ENCODE peak calls at places on chromosomes 16 and 17, in eight cellular contexts. One of them, this sample, is unnamed.

GRCh38 chr16:685967-686366 is 1.8 kb upstream of the JMJD8 start:
- DNase-seq in activated CD4-positive, alpha-beta T cell treated with anti-CD3 and anti-CD28 coated beads, Interleukin-2, amount 50 U/mL, for 4 hours: no peak
- DNase-seq in cerebellum: no peak
- DNase-seq in T-helper 1 cell: no peak
- DNase-seq in AG09319: no peak
- DNase-seq in activated T-helper 9 cell treated with anti-CD3 and anti-CD28 coated beads, Interleukin-2, amount 50 U/mL, for 16 hours: no peak
- DNase-seq in anterior cingulate cortex: no peak
- DNase-seq in activated naive CD8-positive, alpha-beta T cell treated with anti-CD3 and anti-CD28 coated beads for 36 hours: no peak
- DNase-seq in this sample: no peak

GRCh38 chr16:66616169-66616568 is 11.7 kb downstream of the CMTM3 start:
- DNase-seq in cerebellum: no peak
- DNase-seq in AG09319: no peak
- DNase-seq in anterior cingulate cortex: no peak
- DNase-seq in activated naive CD8-positive, alpha-beta T cell treated with anti-CD3 and anti-CD28 coated beads for 36 hours: no peak
- DNase-seq in T-helper 1 cell: no peak
- DNase-seq in activated CD4-positive, alpha-beta T cell treated with anti-CD3 and anti-CD28 coated beads, Interleukin-2, amount 50 U/mL, for 4 hours: no peak
- DNase-seq in activated T-helper 9 cell treated with anti-CD3 and anti-CD28 coated beads, Interleukin-2, amount 50 U/mL, for 16 hours: no peak
- DNase-seq in this sample: no peak

GRCh38 chr16:89918453-89919347 is at the start of gene MC1R:
- DNase-seq in activated T-helper 9 cell treated with anti-CD3 and anti-CD28 coated beads, Interleukin-2, amount 50 U/mL, for 16 hours: no peak
- DNase-seq in AG09319: no peak
- DNase-seq in T-helper 1 cell: no peak
- DNase-seq in anterior cingulate cortex: no peak
- DNase-seq in activated CD4-positive, alpha-beta T cell treated with anti-CD3 and anti-CD28 coated beads, Interleukin-2, amount 50 U/mL, for 4 hours: no peak
- DNase-seq in activated naive CD8-positive, alpha-beta T cell treated with anti-CD3 and anti-CD28 coated beads for 36 hours: peak
- DNase-seq in cerebellum: no peak
- DNase-seq in this sample: no peak

GRCh38 chr16:89953671-89954406 is 5.3 kb downstream of the DEF8 start:
- DNase-seq in cerebellum: no peak
- DNase-seq in AG09319: no peak
- DNase-seq in T-helper 1 cell: no peak
- DNase-seq in activated T-helper 9 cell treated with anti-CD3 and anti-CD28 coated beads, Interleukin-2, amount 50 U/mL, for 16 hours: no peak
- DNase-seq in activated CD4-positive, alpha-beta T cell treated with anti-CD3 and anti-CD28 coated beads, Interleukin-2, amount 50 U/mL, for 4 hours: no peak
- DNase-seq in anterior cingulate cortex: no peak
- DNase-seq in activated naive CD8-positive, alpha-beta T cell treated with anti-CD3 and anti-CD28 coated beads for 36 hours: no peak
- DNase-seq in this sample: no peak

GRCh38 chr16:8956265-8957060 is 7.2 kb downstream of the USP7 start:
- DNase-seq in AG09319: no peak
- DNase-seq in cerebellum: no peak
- DNase-seq in activated T-helper 9 cell treated with anti-CD3 and anti-CD28 coated beads, Interleukin-2, amount 50 U/mL, for 16 hours: no peak
- DNase-seq in anterior cingulate cortex: no peak
- DNase-seq in activated naive CD8-positive, alpha-beta T cell treated with anti-CD3 and anti-CD28 coated beads for 36 hours: no peak
- DNase-seq in activated CD4-positive, alpha-beta T cell treated with anti-CD3 and anti-CD28 coated beads, Interleukin-2, amount 50 U/mL, for 4 hours: no peak
- DNase-seq in T-helper 1 cell: no peak
- DNase-seq in this sample: no peak

GRCh38 chr17:45975640-45976295 is 23.3 kb upstream of the STH start:
- DNase-seq in AG09319: no peak
- DNase-seq in T-helper 1 cell: no peak
- DNase-seq in anterior cingulate cortex: no peak
- DNase-seq in activated naive CD8-positive, alpha-beta T cell treated with anti-CD3 and anti-CD28 coated beads for 36 hours: no peak
- DNase-seq in cerebellum: no peak
- DNase-seq in activated T-helper 9 cell treated with anti-CD3 and anti-CD28 coated beads, Interleukin-2, amount 50 U/mL, for 16 hours: no peak
- DNase-seq in activated CD4-positive, alpha-beta T cell treated with anti-CD3 and anti-CD28 coated beads, Interleukin-2, amount 50 U/mL, for 4 hours: no peak
- DNase-seq in this sample: no peak

GRCh38 chr17:76598004-76598439 is 12.4 kb upstream of the ST6GALNAC2 start:
- DNase-seq in activated naive CD8-positive, alpha-beta T cell treated with anti-CD3 and anti-CD28 coated beads for 36 hours: no peak
- DNase-seq in cerebellum: no peak
- DNase-seq in activated T-helper 9 cell treated with anti-CD3 and anti-CD28 coated beads, Interleukin-2, amount 50 U/mL, for 16 hours: no peak
- DNase-seq in T-helper 1 cell: no peak
- DNase-seq in AG09319: no peak
- DNase-seq in anterior cingulate cortex: no peak
- DNase-seq in activated CD4-positive, alpha-beta T cell treated with anti-CD3 and anti-CD28 coated beads, Interleukin-2, amount 50 U/mL, for 4 hours: no peak
- DNase-seq in this sample: peak

GRCh38 chr16:67917852-67918236 is 13.8 kb downstream of the CTRL start:
- DNase-seq in anterior cingulate cortex: no peak
- DNase-seq in AG09319: no peak
- DNase-seq in activated T-helper 9 cell treated with anti-CD3 and anti-CD28 coated beads, Interleukin-2, amount 50 U/mL, for 16 hours: no peak
- DNase-seq in activated CD4-positive, alpha-beta T cell treated with anti-CD3 and anti-CD28 coated beads, Interleukin-2, amount 50 U/mL, for 4 hours: no peak
- DNase-seq in T-helper 1 cell: peak
- DNase-seq in cerebellum: no peak
- DNase-seq in activated naive CD8-positive, alpha-beta T cell treated with anti-CD3 and anti-CD28 coated beads for 36 hours: peak
- DNase-seq in this sample: no peak

GRCh38 chr17:44187131-44187899 is 543 bp downstream of the TMUB2 start:
- DNase-seq in AG09319: no peak
- DNase-seq in cerebellum: no peak
- DNase-seq in T-helper 1 cell: peak
- DNase-seq in activated CD4-positive, alpha-beta T cell treated with anti-CD3 and anti-CD28 coated beads, Interleukin-2, amount 50 U/mL, for 4 hours: no peak
- DNase-seq in activated naive CD8-positive, alpha-beta T cell treated with anti-CD3 and anti-CD28 coated beads for 36 hours: no peak
- DNase-seq in anterior cingulate cortex: no peak
- DNase-seq in activated T-helper 9 cell treated with anti-CD3 and anti-CD28 coated beads, Interleukin-2, amount 50 U/mL, for 16 hours: no peak
- DNase-seq in this sample: no peak

GRCh38 chr16:65744401-65744800 is 622.1 kb upstream of the CDH5 start:
- DNase-seq in activated T-helper 9 cell treated with anti-CD3 and anti-CD28 coated beads, Interleukin-2, amount 50 U/mL, for 16 hours: no peak
- DNase-seq in activated naive CD8-positive, alpha-beta T cell treated with anti-CD3 and anti-CD28 coated beads for 36 hours: no peak
- DNase-seq in AG09319: no peak
- DNase-seq in activated CD4-positive, alpha-beta T cell treated with anti-CD3 and anti-CD28 coated beads, Interleukin-2, amount 50 U/mL, for 4 hours: no peak
- DNase-seq in anterior cingulate cortex: no peak
- DNase-seq in cerebellum: no peak
- DNase-seq in T-helper 1 cell: no peak
- DNase-seq in this sample: no peak

GRCh38 chr16:19805459-19806160 is 79.0 kb downstream of the GPRC5B start:
- DNase-seq in activated T-helper 9 cell treated with anti-CD3 and anti-CD28 coated beads, Interleukin-2, amount 50 U/mL, for 16 hours: no peak
- DNase-seq in cerebellum: no peak
- DNase-seq in activated CD4-positive, alpha-beta T cell treated with anti-CD3 and anti-CD28 coated beads, Interleukin-2, amount 50 U/mL, for 4 hours: no peak
- DNase-seq in activated naive CD8-positive, alpha-beta T cell treated with anti-CD3 and anti-CD28 coated beads for 36 hours: no peak
- DNase-seq in T-helper 1 cell: no peak
- DNase-seq in AG09319: no peak
- DNase-seq in anterior cingulate cortex: no peak
- DNase-seq in this sample: no peak

GRCh38 chr16:23514381-23515152 is 4.3 kb upstream of the GGA2 start:
- DNase-seq in cerebellum: no peak
- DNase-seq in anterior cingulate cortex: no peak
- DNase-seq in T-helper 1 cell: peak
- DNase-seq in activated naive CD8-positive, alpha-beta T cell treated with anti-CD3 and anti-CD28 coated beads for 36 hours: peak
- DNase-seq in AG09319: no peak
- DNase-seq in activated T-helper 9 cell treated with anti-CD3 and anti-CD28 coated beads, Interleukin-2, amount 50 U/mL, for 16 hours: no peak
- DNase-seq in activated CD4-positive, alpha-beta T cell treated with anti-CD3 and anti-CD28 coated beads, Interleukin-2, amount 50 U/mL, for 4 hours: no peak
- DNase-seq in this sample: no peak

GRCh38 chr17:29215717-29216116 is 30.9 kb upstream of the CRYBA1 start:
- DNase-seq in T-helper 1 cell: no peak
- DNase-seq in activated naive CD8-positive, alpha-beta T cell treated with anti-CD3 and anti-CD28 coated beads for 36 hours: no peak
- DNase-seq in activated CD4-positive, alpha-beta T cell treated with anti-CD3 and anti-CD28 coated beads, Interleukin-2, amount 50 U/mL, for 4 hours: no peak
- DNase-seq in anterior cingulate cortex: no peak
- DNase-seq in AG09319: no peak
- DNase-seq in activated T-helper 9 cell treated with anti-CD3 and anti-CD28 coated beads, Interleukin-2, amount 50 U/mL, for 16 hours: no peak
- DNase-seq in cerebellum: no peak
- DNase-seq in this sample: no peak

GRCh38 chr17:63476494-63476856 is 386 bp upstream of the ACE start:
- DNase-seq in cerebellum: no peak
- DNase-seq in activated CD4-positive, alpha-beta T cell treated with anti-CD3 and anti-CD28 coated beads, Interleukin-2, amount 50 U/mL, for 4 hours: no peak
- DNase-seq in activated T-helper 9 cell treated with anti-CD3 and anti-CD28 coated beads, Interleukin-2, amount 50 U/mL, for 16 hours: no peak
- DNase-seq in AG09319: no peak
- DNase-seq in anterior cingulate cortex: no peak
- DNase-seq in T-helper 1 cell: no peak
- DNase-seq in activated naive CD8-positive, alpha-beta T cell treated with anti-CD3 and anti-CD28 coated beads for 36 hours: no peak
- DNase-seq in this sample: no peak

GRCh38 chr16:1946495-1947368 is 3.7 kb upstream of the MSRB1 start:
- DNase-seq in activated naive CD8-positive, alpha-beta T cell treated with anti-CD3 and anti-CD28 coated beads for 36 hours: no peak
- DNase-seq in AG09319: no peak
- DNase-seq in activated CD4-positive, alpha-beta T cell treated with anti-CD3 and anti-CD28 coated beads, Interleukin-2, amount 50 U/mL, for 4 hours: no peak
- DNase-seq in anterior cingulate cortex: no peak
- DNase-seq in activated T-helper 9 cell treated with anti-CD3 and anti-CD28 coated beads, Interleukin-2, amount 50 U/mL, for 16 hours: no peak
- DNase-seq in T-helper 1 cell: no peak
- DNase-seq in cerebellum: no peak
- DNase-seq in this sample: no peak

GRCh38 chr16:84851192-84852127 is 31.7 kb downstream of the CRISPLD2 start:
- DNase-seq in cerebellum: peak
- DNase-seq in T-helper 1 cell: no peak
- DNase-seq in anterior cingulate cortex: no peak
- DNase-seq in activated T-helper 9 cell treated with anti-CD3 and anti-CD28 coated beads, Interleukin-2, amount 50 U/mL, for 16 hours: no peak
- DNase-seq in AG09319: peak
- DNase-seq in activated CD4-positive, alpha-beta T cell treated with anti-CD3 and anti-CD28 coated beads, Interleukin-2, amount 50 U/mL, for 4 hours: no peak
- DNase-seq in activated naive CD8-positive, alpha-beta T cell treated with anti-CD3 and anti-CD28 coated beads for 36 hours: no peak
- DNase-seq in this sample: no peak

GRCh38 chr16:85205747-85206471 is 93.6 kb upstream of the CIBAR2 start:
- DNase-seq in T-helper 1 cell: no peak
- DNase-seq in cerebellum: peak
- DNase-seq in AG09319: no peak
- DNase-seq in activated naive CD8-positive, alpha-beta T cell treated with anti-CD3 and anti-CD28 coated beads for 36 hours: no peak
- DNase-seq in anterior cingulate cortex: no peak
- DNase-seq in activated CD4-positive, alpha-beta T cell treated with anti-CD3 and anti-CD28 coated beads, Interleukin-2, amount 50 U/mL, for 4 hours: no peak
- DNase-seq in activated T-helper 9 cell treated with anti-CD3 and anti-CD28 coated beads, Interleukin-2, amount 50 U/mL, for 16 hours: no peak
- DNase-seq in this sample: no peak

GRCh38 chr17:67770539-67770938 is 52.8 kb downstream of the NOL11 start:
- DNase-seq in activated CD4-positive, alpha-beta T cell treated with anti-CD3 and anti-CD28 coated beads, Interleukin-2, amount 50 U/mL, for 4 hours: no peak
- DNase-seq in cerebellum: no peak
- DNase-seq in AG09319: no peak
- DNase-seq in activated naive CD8-positive, alpha-beta T cell treated with anti-CD3 and anti-CD28 coated beads for 36 hours: no peak
- DNase-seq in activated T-helper 9 cell treated with anti-CD3 and anti-CD28 coated beads, Interleukin-2, amount 50 U/mL, for 16 hours: no peak
- DNase-seq in anterior cingulate cortex: no peak
- DNase-seq in T-helper 1 cell: no peak
- DNase-seq in this sample: no peak

GRCh38 chr16:66212426-66212825 is 154.1 kb upstream of the CDH5 start:
- DNase-seq in activated CD4-positive, alpha-beta T cell treated with anti-CD3 and anti-CD28 coated beads, Interleukin-2, amount 50 U/mL, for 4 hours: no peak
- DNase-seq in cerebellum: no peak
- DNase-seq in anterior cingulate cortex: no peak
- DNase-seq in activated naive CD8-positive, alpha-beta T cell treated with anti-CD3 and anti-CD28 coated beads for 36 hours: no peak
- DNase-seq in activated T-helper 9 cell treated with anti-CD3 and anti-CD28 coated beads, Interleukin-2, amount 50 U/mL, for 16 hours: no peak
- DNase-seq in AG09319: no peak
- DNase-seq in T-helper 1 cell: no peak
- DNase-seq in this sample: no peak

GRCh38 chr17:2853111-2853721 is 57.0 kb downstream of the RAP1GAP2 start:
- DNase-seq in T-helper 1 cell: no peak
- DNase-seq in activated T-helper 9 cell treated with anti-CD3 and anti-CD28 coated beads, Interleukin-2, amount 50 U/mL, for 16 hours: peak
- DNase-seq in activated CD4-positive, alpha-beta T cell treated with anti-CD3 and anti-CD28 coated beads, Interleukin-2, amount 50 U/mL, for 4 hours: peak
- DNase-seq in anterior cingulate cortex: no peak
- DNase-seq in activated naive CD8-positive, alpha-beta T cell treated with anti-CD3 and anti-CD28 coated beads for 36 hours: peak
- DNase-seq in cerebellum: peak
- DNase-seq in AG09319: no peak
- DNase-seq in this sample: no peak

GRCh38 chr17:73998246-73999220 is 204.9 kb upstream of the RPL38 start:
- DNase-seq in cerebellum: no peak
- DNase-seq in activated T-helper 9 cell treated with anti-CD3 and anti-CD28 coated beads, Interleukin-2, amount 50 U/mL, for 16 hours: peak
- DNase-seq in anterior cingulate cortex: peak
- DNase-seq in AG09319: no peak
- DNase-seq in activated CD4-positive, alpha-beta T cell treated with anti-CD3 and anti-CD28 coated beads, Interleukin-2, amount 50 U/mL, for 4 hours: peak
- DNase-seq in activated naive CD8-positive, alpha-beta T cell treated with anti-CD3 and anti-CD28 coated beads for 36 hours: peak
- DNase-seq in T-helper 1 cell: peak
- DNase-seq in this sample: no peak

GRCh38 chr16:66135838-66136237 is 230.7 kb upstream of the CDH5 start:
- DNase-seq in anterior cingulate cortex: no peak
- DNase-seq in activated naive CD8-positive, alpha-beta T cell treated with anti-CD3 and anti-CD28 coated beads for 36 hours: no peak
- DNase-seq in AG09319: no peak
- DNase-seq in activated T-helper 9 cell treated with anti-CD3 and anti-CD28 coated beads, Interleukin-2, amount 50 U/mL, for 16 hours: no peak
- DNase-seq in cerebellum: no peak
- DNase-seq in T-helper 1 cell: no peak
- DNase-seq in activated CD4-positive, alpha-beta T cell treated with anti-CD3 and anti-CD28 coated beads, Interleukin-2, amount 50 U/mL, for 4 hours: no peak
- DNase-seq in this sample: no peak

GRCh38 chr16:66512589-66513404 is 37.1 kb downstream of the TK2 start:
- DNase-seq in anterior cingulate cortex: no peak
- DNase-seq in activated naive CD8-positive, alpha-beta T cell treated with anti-CD3 and anti-CD28 coated beads for 36 hours: no peak
- DNase-seq in activated CD4-positive, alpha-beta T cell treated with anti-CD3 and anti-CD28 coated beads, Interleukin-2, amount 50 U/mL, for 4 hours: no peak
- DNase-seq in AG09319: no peak
- DNase-seq in T-helper 1 cell: no peak
- DNase-seq in cerebellum: no peak
- DNase-seq in activated T-helper 9 cell treated with anti-CD3 and anti-CD28 coated beads, Interleukin-2, amount 50 U/mL, for 16 hours: no peak
- DNase-seq in this sample: no peak

GRCh38 chr17:2060681-2061440 is 6.0 kb downstream of the HIC1 start:
- DNase-seq in activated T-helper 9 cell treated with anti-CD3 and anti-CD28 coated beads, Interleukin-2, amount 50 U/mL, for 16 hours: no peak
- DNase-seq in activated naive CD8-positive, alpha-beta T cell treated with anti-CD3 and anti-CD28 coated beads for 36 hours: no peak
- DNase-seq in activated CD4-positive, alpha-beta T cell treated with anti-CD3 and anti-CD28 coated beads, Interleukin-2, amount 50 U/mL, for 4 hours: no peak
- DNase-seq in anterior cingulate cortex: no peak
- DNase-seq in cerebellum: no peak
- DNase-seq in AG09319: no peak
- DNase-seq in T-helper 1 cell: no peak
- DNase-seq in this sample: no peak

GRCh38 chr17:79795795-79796569 is 895 bp downstream of the CBX8 start:
- DNase-seq in AG09319: no peak
- DNase-seq in activated CD4-positive, alpha-beta T cell treated with anti-CD3 and anti-CD28 coated beads, Interleukin-2, amount 50 U/mL, for 4 hours: no peak
- DNase-seq in cerebellum: no peak
- DNase-seq in activated T-helper 9 cell treated with anti-CD3 and anti-CD28 coated beads, Interleukin-2, amount 50 U/mL, for 16 hours: no peak
- DNase-seq in anterior cingulate cortex: no peak
- DNase-seq in T-helper 1 cell: no peak
- DNase-seq in activated naive CD8-positive, alpha-beta T cell treated with anti-CD3 and anti-CD28 coated beads for 36 hours: no peak
- DNase-seq in this sample: no peak

GRCh38 chr17:74924250-74924948 is at the start of gene OTOP2:
- DNase-seq in activated CD4-positive, alpha-beta T cell treated with anti-CD3 and anti-CD28 coated beads, Interleukin-2, amount 50 U/mL, for 4 hours: no peak
- DNase-seq in activated naive CD8-positive, alpha-beta T cell treated with anti-CD3 and anti-CD28 coated beads for 36 hours: no peak
- DNase-seq in anterior cingulate cortex: no peak
- DNase-seq in cerebellum: no peak
- DNase-seq in AG09319: no peak
- DNase-seq in activated T-helper 9 cell treated with anti-CD3 and anti-CD28 coated beads, Interleukin-2, amount 50 U/mL, for 16 hours: no peak
- DNase-seq in T-helper 1 cell: no peak
- DNase-seq in this sample: no peak

GRCh38 chr16:398551-399277 is 1.7 kb downstream of the NME4 start:
- DNase-seq in activated CD4-positive, alpha-beta T cell treated with anti-CD3 and anti-CD28 coated beads, Interleukin-2, amount 50 U/mL, for 4 hours: no peak
- DNase-seq in activated T-helper 9 cell treated with anti-CD3 and anti-CD28 coated beads, Interleukin-2, amount 50 U/mL, for 16 hours: no peak
- DNase-seq in cerebellum: no peak
- DNase-seq in AG09319: no peak
- DNase-seq in T-helper 1 cell: no peak
- DNase-seq in anterior cingulate cortex: no peak
- DNase-seq in activated naive CD8-positive, alpha-beta T cell treated with anti-CD3 and anti-CD28 coated beads for 36 hours: no peak
- DNase-seq in this sample: no peak

GRCh38 chr17:73420897-73421296 is 109.1 kb upstream of the CDC42EP4 start:
- DNase-seq in anterior cingulate cortex: no peak
- DNase-seq in AG09319: no peak
- DNase-seq in activated naive CD8-positive, alpha-beta T cell treated with anti-CD3 and anti-CD28 coated beads for 36 hours: no peak
- DNase-seq in activated T-helper 9 cell treated with anti-CD3 and anti-CD28 coated beads, Interleukin-2, amount 50 U/mL, for 16 hours: no peak
- DNase-seq in cerebellum: no peak
- DNase-seq in activated CD4-positive, alpha-beta T cell treated with anti-CD3 and anti-CD28 coated beads, Interleukin-2, amount 50 U/mL, for 4 hours: no peak
- DNase-seq in T-helper 1 cell: no peak
- DNase-seq in this sample: no peak

GRCh38 chr16:85479972-85480726 is 133.0 kb upstream of the GSE1 start:
- DNase-seq in AG09319: no peak
- DNase-seq in activated naive CD8-positive, alpha-beta T cell treated with anti-CD3 and anti-CD28 coated beads for 36 hours: peak
- DNase-seq in activated T-helper 9 cell treated with anti-CD3 and anti-CD28 coated beads, Interleukin-2, amount 50 U/mL, for 16 hours: no peak
- DNase-seq in anterior cingulate cortex: no peak
- DNase-seq in activated CD4-positive, alpha-beta T cell treated with anti-CD3 and anti-CD28 coated beads, Interleukin-2, amount 50 U/mL, for 4 hours: no peak
- DNase-seq in T-helper 1 cell: no peak
- DNase-seq in cerebellum: no peak
- DNase-seq in this sample: no peak

This sample was measured in hippocampal formation.